ENCODE peak calls at places on chromosomes 1 and 21, in seven cellular contexts. T, F, E, R, W, B and J are unnamed samples.

GRCh38 chr1:111203681-111204210 is 3.3 kb upstream of the DENND2D start:
- DNase-seq in W (peak), B (peak), F (no peak), E (peak), T (no peak), R (peak), J (peak)

GRCh38 chr1:191875994-191876393 is 282.3 kb upstream of the RGS18 start:
- DNase-seq in W (no peak), B (no peak), R (no peak), E (no peak), T (no peak), F (no peak), J (no peak)

GRCh38 chr1:116157096-116157495 is 45.9 kb downstream of the MAB21L3 start:
- DNase-seq in B (no peak), E (no peak), R (no peak), W (no peak), T (no peak), F (no peak), J (no peak)

GRCh38 chr21:34807881-34808568 is 139.2 kb downstream of the CLIC6 start:
- DNase-seq in R (no peak), T (peak), F (no peak), W (peak), E (peak), B (peak), J (peak)

GRCh38 chr1:23555949-23556640 is 3.2 kb downstream of the ID3 start:
- DNase-seq in T (no peak), B (peak), W (no peak), F (no peak), R (no peak), E (no peak), J (no peak)

GRCh38 chr1:23558140-23558871 is 995 bp downstream of the ID3 start:
- DNase-seq in W (no peak), T (no peak), F (peak), R (peak), B (peak), E (peak), J (peak)

GRCh38 chr21:35563885-35564451 is 496.4 kb downstream of the SETD4 start:
- DNase-seq in F (no peak), T (peak), B (peak), E (no peak), R (peak), W (no peak), J (peak)

GRCh38 chr1:8903410-8903809 is 24.9 kb upstream of the ENO1 start:
- DNase-seq in T (no peak), E (no peak), F (no peak), R (no peak), B (peak), W (no peak), J (no peak)

GRCh38 chr1:221720545-221720944 is 21.3 kb downstream of the DUSP10 start:
- DNase-seq in E (no peak), F (no peak), B (no peak), R (no peak), W (no peak), T (no peak), J (no peak)

GRCh38 chr1:31712625-31713024 is 8.8 kb upstream of the COL16A1 start:
- DNase-seq in T (no peak), W (no peak), B (peak), E (no peak), F (no peak), R (peak), J (peak)

GRCh38 chr21:25850126-25850831 is 115.5 kb downstream of the GABPA start:
- DNase-seq in F (no peak), T (no peak), B (no peak), W (no peak), E (no peak), R (no peak), J (no peak)

GRCh38 chr1:100894622-100895539 is at the start of gene EXTL2:
- DNase-seq in E (peak), R (peak), W (peak), F (peak), B (peak), T (peak), J (peak)

GRCh38 chr1:236687273-236687672 is 974 bp downstream of the ACTN2 start:
- DNase-seq in E (no peak), T (no peak), B (no peak), F (no peak), W (no peak), R (peak), J (peak)

GRCh38 chr1:16082283-16083038 is 9.0 kb upstream of the FAM131C start:
- DNase-seq in B (peak), T (no peak), R (peak), F (peak), E (peak), W (peak), J (peak)

GRCh38 chr1:1021860-1022259 is 1.9 kb downstream of the AGRN start:
- DNase-seq in B (peak), T (no peak), W (no peak), R (no peak), F (no peak), E (no peak), J (no peak)

GRCh38 chr1:145918992-145919939 is 749 bp upstream of the PEX11B start:
- DNase-seq in B (peak), R (peak), E (peak), W (no peak), T (peak), F (peak), J (peak)